ENCODE peak calls at places on chromosomes 3 and 15, in six cellular contexts. O is EH; R is activated CD4-positive, alpha-beta T cell treated with anti-CD3 and anti-CD28 coated beads for 48 hours; Q is cardiac muscle cell; H is NCI-H2029; Z is aorta. C is an unnamed sample.

GRCh38 chr15:77825546-77825945 is 192.8 kb upstream of the LINGO1 start:
- DNase-seq in O (no peak), R (no peak), Q (no peak), H (no peak), Z (no peak), C (peak; percentile 47)

GRCh38 chr15:63238796-63239195 is 38.6 kb upstream of the APH1B start:
- DNase-seq in O (peak; percentile 83), R (peak; percentile 46), Q (peak; percentile 83), H (no peak), Z (no peak), C (no peak)

GRCh38 chr3:189204467-189204866 is 32.7 kb downstream of the TPRG1 start:
- DNase-seq in O (peak; percentile 13), R (no peak), Q (no peak), H (no peak), Z (no peak), C (no peak)

GRCh38 chr3:15781637-15782402 is 16.0 kb downstream of the ANKRD28 start:
- DNase-seq in O (peak; percentile 22), R (no peak), Q (peak; percentile 34), H (no peak), Z (no peak), C (no peak)

GRCh38 chr3:48232734-48233133 is 8.2 kb upstream of the ZNF589 start:
- DNase-seq in O (peak; percentile 79), R (peak; percentile 77), Q (peak; percentile 72), H (peak; percentile 79), Z (peak; percentile 75), C (peak; percentile 89)

GRCh38 chr3:106376016-106376415 is 507.2 kb upstream of the CBLB start:
- DNase-seq in O (peak; percentile 42), R (no peak), Q (no peak), H (no peak), Z (no peak), C (no peak)

GRCh38 chr15:38996111-38996541 is 431.5 kb upstream of the RASGRP1 start:
- DNase-seq in O (peak; percentile 98), R (no peak), Q (peak; percentile 90), H (no peak), Z (no peak), C (no peak)

GRCh38 chr3:140319801-140320200 is 358.1 kb upstream of the TRIM42 start:
- DNase-seq in O (no peak), R (no peak), Q (no peak), H (peak; percentile 13), Z (no peak), C (no peak)

GRCh38 chr3:182323126-182323727 is 470.1 kb upstream of the ATP11B start:
- DNase-seq in O (no peak), R (no peak), Q (no peak), H (no peak), Z (no peak), C (no peak)

GRCh38 chr15:44130778-44131177 is 64.3 kb downstream of the FRMD5 start:
- DNase-seq in O (peak; percentile 21), R (no peak), Q (peak; percentile 6), H (no peak), Z (no peak), C (no peak)

GRCh38 chr3:60017631-60018030 is 967.8 kb upstream of the CFAP20DC start:
- DNase-seq in O (no peak), R (peak; percentile 74), Q (no peak), H (peak; percentile 40), Z (no peak), C (no peak)

GRCh38 chr15:73518180-73518862 is 75.4 kb downstream of the REC114 start:
- DNase-seq in O (no peak), R (no peak), Q (no peak), H (peak; percentile 2), Z (no peak), C (no peak)

GRCh38 chr3:66885326-66886000 is 112.6 kb upstream of the KBTBD8 start:
- DNase-seq in O (peak; percentile 25), R (no peak), Q (peak; percentile 18), H (no peak), Z (no peak), C (no peak)

GRCh38 chr15:88018865-88019626 is 237.5 kb downstream of the NTRK3 start:
- DNase-seq in O (peak; percentile 7), R (no peak), Q (peak; percentile 61), H (no peak), Z (no peak), C (no peak)

GRCh38 chr3:188122571-188123169 is 31.3 kb upstream of the LPP start:
- DNase-seq in O (no peak), R (no peak), Q (no peak), H (no peak), Z (no peak), C (no peak)

GRCh38 chr3:123134671-123135070 is 67.1 kb upstream of the SEC22A start:
- DNase-seq in O (no peak), R (no peak), Q (no peak), H (no peak), Z (peak; percentile 24), C (no peak)

GRCh38 chr3:12705981-12706380 is 42.1 kb upstream of the RAF1 start:
- DNase-seq in O (peak; percentile 79), R (no peak), Q (peak; percentile 72), H (no peak), Z (no peak), C (no peak)

GRCh38 chr3:152516195-152516594 is 247.5 kb downstream of the MBNL1 start:
- DNase-seq in O (no peak), R (no peak), Q (no peak), H (no peak), Z (no peak), C (no peak)

GRCh38 chr3:40258555-40258954 is 51.0 kb upstream of the EIF1B start:
- DNase-seq in O (peak; percentile 62), R (peak; percentile 5), Q (peak; percentile 37), H (no peak), Z (no peak), C (no peak)

GRCh38 chr3:15291589-15292541 is 40.5 kb downstream of the SH3BP5 start:
- DNase-seq in O (no peak), R (peak; percentile 63), Q (peak; percentile 64), H (no peak), Z (no peak), C (peak; percentile 79)

GRCh38 chr3:98185180-98185579 is 18.7 kb downstream of the OR5H15 start:
- DNase-seq in O (no peak), R (no peak), Q (no peak), H (no peak), Z (no peak), C (no peak)

GRCh38 chr3:107430214-107431047 is 53.2 kb downstream of the CCDC54 start:
- DNase-seq in O (peak; percentile 36), R (no peak), Q (peak; percentile 54), H (no peak), Z (peak; percentile 47), C (no peak)

GRCh38 chr3:178518660-178519396 is 17.4 kb upstream of the KCNMB2 start:
- DNase-seq in O (peak; percentile 57), R (no peak), Q (no peak), H (no peak), Z (no peak), C (no peak)

GRCh38 chr3:126367316-126367805 is 10.2 kb upstream of the KLF15 start:
- DNase-seq in O (no peak), R (no peak), Q (no peak), H (no peak), Z (peak; percentile 20), C (peak; percentile 54)

GRCh38 chr3:46892285-46893145 is 15.0 kb downstream of the PTH1R start:
- DNase-seq in O (peak; percentile 86), R (no peak), Q (peak; percentile 80), H (peak; percentile 71), Z (peak; percentile 92), C (peak; percentile 94)

GRCh38 chr3:172040078-172040975 is 949 bp downstream of the FNDC3B start:
- DNase-seq in O (peak; percentile 91), R (peak; percentile 37), Q (peak; percentile 95), H (peak; percentile 31), Z (peak; percentile 92), C (peak; percentile 94)

GRCh38 chr15:59689626-59690236 is 611 bp upstream of the BNIP2 start:
- DNase-seq in O (peak; percentile 71), R (peak; percentile 72), Q (peak; percentile 83), H (peak; percentile 40), Z (peak; percentile 94), C (peak; percentile 96)

GRCh38 chr3:179410317-179410716 is 41.0 kb downstream of the GNB4 start:
- DNase-seq in O (peak; percentile 54), R (no peak), Q (no peak), H (no peak), Z (no peak), C (no peak)

GRCh38 chr3:127461286-127461685 is 129.2 kb downstream of the TPRA1 start:
- DNase-seq in O (no peak), R (no peak), Q (no peak), H (no peak), Z (no peak), C (no peak)

GRCh38 chr3:99128740-99129505 is 227.4 kb upstream of the DCBLD2 start:
- DNase-seq in O (peak; percentile 100), R (no peak), Q (peak; percentile 93), H (no peak), Z (no peak), C (no peak)

GRCh38 chr3:40178012-40178594 is 131.4 kb upstream of the EIF1B start:
- DNase-seq in O (no peak), R (no peak), Q (no peak), H (no peak), Z (no peak), C (no peak)

GRCh38 chr3:186923241-186923640 is 7.1 kb upstream of the ST6GAL1 start:
- DNase-seq in O (no peak), R (no peak), Q (no peak), H (no peak), Z (no peak), C (no peak)

C was measured in posterior vena cava.